ENCODE peak calls at places on chromosomes 11 and 22, in ten cellular contexts. M is fibroblast of villous mesenchyme; A is AG10803; I is aorta; O is NCI-H774; J is skeletal muscle cell; U is activated T-cell treated with anti-CD3 and anti-CD28 coated beads, Interleukin-2, amount 50 U/mL, for 4 hours; H is NCI-H69; W is activated gamma-delta T cell treated with anti-CD3 and anti-CD28 coated beads, Interleukin-2, amount 50 U/mL, for 16 hours; T is A549. E is an unnamed sample.

GRCh38 chr11:35144103-35144741 is 5.3 kb downstream of the CD44 start:
- DNase-seq in M (peak; percentile 60), A (peak; percentile 92), I (peak; percentile 56), O (no peak), J (no peak), U (peak; percentile 53), H (peak; percentile 67), W (no peak), T (no peak), E (peak; percentile 65)

GRCh38 chr22:24427500-24428164 is at the start of gene ADORA2A:
- DNase-seq in M (no peak), A (no peak), I (peak; percentile 80), O (no peak), J (no peak), U (peak; percentile 79), H (no peak), W (peak; percentile 70), T (no peak), E (peak; percentile 84)

GRCh38 chr11:77705195-77705876 is 67.7 kb upstream of the CLNS1A start:
- DNase-seq in M (peak; percentile 37), A (peak; percentile 15), I (no peak), O (no peak), J (peak; percentile 11), U (no peak), H (no peak), W (no peak), T (peak; percentile 51), E (no peak)

GRCh38 chr11:2314525-2315394 is 12.9 kb downstream of the TSPAN32 start:
- DNase-seq in M (peak; percentile 87), A (peak; percentile 72), I (peak; percentile 95), O (no peak), J (no peak), U (no peak), H (peak; percentile 72), W (no peak), T (no peak), E (no peak)

GRCh38 chr11:116871248-116871647 is 33.8 kb upstream of the APOA1 start:
- DNase-seq in M (peak; percentile 69), A (peak; percentile 96), I (no peak), O (no peak), J (peak; percentile 67), U (no peak), H (no peak), W (no peak), T (no peak), E (no peak)

GRCh38 chr11:27646051-27646818 is 54.0 kb downstream of the BDNF start:
- DNase-seq in M (no peak), A (no peak), I (no peak), O (no peak), J (no peak), U (no peak), H (no peak), W (no peak), T (no peak), E (no peak)

GRCh38 chr22:36237462-36238347 is 1.6 kb downstream of the APOL2 start:
- DNase-seq in M (peak; percentile 53), A (peak; percentile 21), I (peak; percentile 49), O (no peak), J (no peak), U (no peak), H (no peak), W (no peak), T (no peak), E (no peak)

GRCh38 chr22:47092896-47093311 is 330.5 kb downstream of the TBC1D22A start:
- DNase-seq in M (peak; percentile 84), A (peak; percentile 75), I (no peak), O (no peak), J (peak; percentile 47), U (no peak), H (no peak), W (no peak), T (no peak), E (no peak)

GRCh38 chr11:50080256-50080655 is 47.6 kb downstream of the OR4C45 start:
- DNase-seq in M (no peak), A (no peak), I (no peak), O (no peak), J (no peak), U (no peak), H (no peak), W (no peak), T (no peak), E (no peak)

GRCh38 chr22:49971232-49972162 is 10.9 kb downstream of the PIM3 start:
- DNase-seq in M (peak; percentile 62), A (peak; percentile 51), I (peak; percentile 89), O (no peak), J (no peak), U (peak; percentile 78), H (peak; percentile 75), W (peak; percentile 57), T (peak; percentile 84), E (peak; percentile 54)

GRCh38 chr11:1401001-1401445 is 11.3 kb downstream of the BRSK2 start:
- DNase-seq in M (no peak), A (no peak), I (peak; percentile 29), O (no peak), J (no peak), U (no peak), H (no peak), W (no peak), T (no peak), E (no peak)

GRCh38 chr11:70727899-70728620 is 329.7 kb downstream of the CTTN start:
- DNase-seq in M (no peak), A (no peak), I (no peak), O (peak; percentile 17), J (no peak), U (no peak), H (peak; percentile 90), W (no peak), T (no peak), E (no peak)

GRCh38 chr11:6377902-6378694 is 12.2 kb upstream of the SMPD1 start:
- DNase-seq in M (no peak), A (no peak), I (no peak), O (no peak), J (no peak), U (no peak), H (peak; percentile 35), W (no peak), T (no peak), E (no peak)

GRCh38 chr11:102413497-102413896 is 39.1 kb downstream of the TMEM123 start:
- DNase-seq in M (no peak), A (no peak), I (no peak), O (no peak), J (no peak), U (no peak), H (no peak), W (no peak), T (no peak), E (no peak)

GRCh38 chr11:2138436-2139117 is 612 bp downstream of the IGF2 start:
- DNase-seq in M (peak; percentile 45), A (no peak), I (peak; percentile 39), O (no peak), J (no peak), U (no peak), H (peak; percentile 87), W (no peak), T (no peak), E (no peak)

GRCh38 chr11:6673523-6673922 is 9.6 kb downstream of the MRPL17 start:
- DNase-seq in M (no peak), A (no peak), I (no peak), O (no peak), J (no peak), U (no peak), H (no peak), W (no peak), T (no peak), E (no peak)

GRCh38 chr11:57568330-57568766 is 876 bp upstream of the UBE2L6 start:
- DNase-seq in M (peak; percentile 78), A (peak; percentile 68), I (no peak), O (no peak), J (peak; percentile 26), U (peak; percentile 89), H (no peak), W (peak; percentile 85), T (no peak), E (peak; percentile 93)

GRCh38 chr11:105718641-105719040 is 108.8 kb downstream of the GRIA4 start:
- DNase-seq in M (no peak), A (no peak), I (no peak), O (no peak), J (no peak), U (no peak), H (peak; percentile 51), W (no peak), T (no peak), E (no peak)

GRCh38 chr11:111759778-111760407 is 6.3 kb downstream of the PPP2R1B start:
- DNase-seq in M (no peak), A (no peak), I (no peak), O (no peak), J (no peak), U (no peak), H (no peak), W (no peak), T (no peak), E (no peak)

GRCh38 chr22:41175546-41175945 is 29.6 kb upstream of the L3MBTL2 start:
- DNase-seq in M (no peak), A (no peak), I (no peak), O (no peak), J (no peak), U (no peak), H (peak; percentile 29), W (no peak), T (no peak), E (no peak)

GRCh38 chr11:47915407-47916137 is 64.8 kb upstream of the PTPRJ start:
- DNase-seq in M (no peak), A (no peak), I (no peak), O (no peak), J (no peak), U (no peak), H (peak; percentile 84), W (no peak), T (no peak), E (no peak)

GRCh38 chr11:15006139-15006759 is 34.1 kb upstream of the CALCA start:
- DNase-seq in M (peak; percentile 58), A (peak; percentile 48), I (no peak), O (no peak), J (peak; percentile 1), U (no peak), H (peak; percentile 67), W (no peak), T (peak; percentile 56), E (no peak)

GRCh38 chr22:45968003-45968650 is 8.8 kb downstream of the WNT7B start:
- DNase-seq in M (no peak), A (no peak), I (no peak), O (no peak), J (no peak), U (no peak), H (no peak), W (no peak), T (no peak), E (no peak)

GRCh38 chr11:17102447-17102846 is 25.0 kb upstream of the RPS13 start:
- DNase-seq in M (no peak), A (peak; percentile 62), I (no peak), O (no peak), J (no peak), U (no peak), H (no peak), W (no peak), T (no peak), E (no peak)

GRCh38 chr11:125944350-125945010 is 1.4 kb upstream of the VSIG10L2 start:
- DNase-seq in M (no peak), A (no peak), I (no peak), O (no peak), J (no peak), U (no peak), H (no peak), W (no peak), T (no peak), E (no peak)

GRCh38 chr22:25368271-25368670 is 148.8 kb downstream of the CRYBB2 start:
- DNase-seq in M (peak; percentile 62), A (peak; percentile 65), I (no peak), O (no peak), J (peak; percentile 42), U (no peak), H (peak; percentile 37), W (no peak), T (peak; percentile 11), E (no peak)

GRCh38 chr11:118996926-118997626 is 862 bp upstream of the CENATAC start:
- DNase-seq in M (no peak), A (peak; percentile 25), I (no peak), O (no peak), J (no peak), U (no peak), H (peak; percentile 68), W (peak; percentile 4), T (peak; percentile 40), E (no peak)